ENCODE peak calls at places on chromosomes 12 and 14, in six cellular contexts. One of them, this sample, is unnamed.

GRCh38 chr14:104115691-104116543 is 22.5 kb upstream of the KIF26A start:
- DNase-seq in hepatocyte: peak; percentile 54
- DNase-seq in GM12865: no peak
- DNase-seq in testis: no peak
- DNase-seq in activated B cell treated with CpG ODN at 0.5 μM for 24 hours: no peak
- DNase-seq in pancreas: peak; percentile 82
- DNase-seq in this sample: peak; percentile 12

GRCh38 chr12:3201741-3202500 is 124.7 kb downstream of the TSPAN9 start:
- DNase-seq in hepatocyte: no peak
- DNase-seq in testis: no peak
- DNase-seq in GM12865: no peak
- DNase-seq in activated B cell treated with CpG ODN at 0.5 μM for 24 hours: no peak
- DNase-seq in pancreas: peak; percentile 55
- DNase-seq in this sample: no peak

GRCh38 chr12:65565601-65566560 is 258.4 kb upstream of the HMGA2 start:
- DNase-seq in testis: no peak
- DNase-seq in GM12865: no peak
- DNase-seq in activated B cell treated with CpG ODN at 0.5 μM for 24 hours: no peak
- DNase-seq in hepatocyte: peak; percentile 62
- DNase-seq in pancreas: no peak
- DNase-seq in this sample: no peak

GRCh38 chr12:2453076-2453806 is 341.5 kb upstream of the FKBP4 start:
- DNase-seq in activated B cell treated with CpG ODN at 0.5 μM for 24 hours: no peak
- DNase-seq in pancreas: no peak
- DNase-seq in hepatocyte: no peak
- DNase-seq in GM12865: no peak
- DNase-seq in testis: no peak
- DNase-seq in this sample: no peak

GRCh38 chr12:12367096-12367998 is 10.5 kb downstream of the BORCS5 start:
- DNase-seq in testis: no peak
- DNase-seq in pancreas: no peak
- DNase-seq in activated B cell treated with CpG ODN at 0.5 μM for 24 hours: no peak
- DNase-seq in GM12865: no peak
- DNase-seq in hepatocyte: no peak
- DNase-seq in this sample: no peak

GRCh38 chr12:126895946-126896520 is 1370.9 kb upstream of the TMEM132C start:
- DNase-seq in testis: no peak
- DNase-seq in pancreas: no peak
- DNase-seq in GM12865: no peak
- DNase-seq in activated B cell treated with CpG ODN at 0.5 μM for 24 hours: no peak
- DNase-seq in hepatocyte: no peak
- DNase-seq in this sample: no peak

GRCh38 chr12:114288071-114288470 is 117.9 kb downstream of the TBX5 start:
- DNase-seq in GM12865: no peak
- DNase-seq in activated B cell treated with CpG ODN at 0.5 μM for 24 hours: no peak
- DNase-seq in pancreas: no peak
- DNase-seq in testis: no peak
- DNase-seq in hepatocyte: peak; percentile 19
- DNase-seq in this sample: no peak

GRCh38 chr12:122726056-122726558 is 4.5 kb downstream of the HCAR1 start:
- DNase-seq in activated B cell treated with CpG ODN at 0.5 μM for 24 hours: no peak
- DNase-seq in pancreas: no peak
- DNase-seq in testis: no peak
- DNase-seq in hepatocyte: peak; percentile 77
- DNase-seq in GM12865: peak; percentile 63
- DNase-seq in this sample: no peak

GRCh38 chr12:16300706-16301105 is 23.2 kb upstream of the SLC15A5 start:
- DNase-seq in hepatocyte: no peak
- DNase-seq in activated B cell treated with CpG ODN at 0.5 μM for 24 hours: no peak
- DNase-seq in pancreas: no peak
- DNase-seq in testis: no peak
- DNase-seq in GM12865: no peak
- DNase-seq in this sample: no peak

GRCh38 chr12:47907851-47908454 is 3.2 kb upstream of the VDR start:
- DNase-seq in hepatocyte: no peak
- DNase-seq in GM12865: no peak
- DNase-seq in pancreas: no peak
- DNase-seq in testis: no peak
- DNase-seq in activated B cell treated with CpG ODN at 0.5 μM for 24 hours: no peak
- DNase-seq in this sample: no peak

GRCh38 chr14:75711134-75711795 is 50.2 kb downstream of the TTLL5 start:
- DNase-seq in GM12865: peak; percentile 61
- DNase-seq in hepatocyte: peak; percentile 68
- DNase-seq in testis: no peak
- DNase-seq in activated B cell treated with CpG ODN at 0.5 μM for 24 hours: no peak
- DNase-seq in pancreas: no peak
- DNase-seq in this sample: peak; percentile 25

GRCh38 chr12:68097386-68097785 is 62.2 kb downstream of the IFNG start:
- DNase-seq in testis: no peak
- DNase-seq in pancreas: no peak
- DNase-seq in GM12865: no peak
- DNase-seq in hepatocyte: no peak
- DNase-seq in activated B cell treated with CpG ODN at 0.5 μM for 24 hours: no peak
- DNase-seq in this sample: no peak

GRCh38 chr14:81301813-81302212 is 81.1 kb upstream of the GTF2A1 start:
- DNase-seq in activated B cell treated with CpG ODN at 0.5 μM for 24 hours: no peak
- DNase-seq in GM12865: no peak
- DNase-seq in testis: no peak
- DNase-seq in pancreas: no peak
- DNase-seq in hepatocyte: no peak
- DNase-seq in this sample: no peak

GRCh38 chr12:82474798-82475184 is 116.5 kb downstream of the METTL25 start:
- DNase-seq in hepatocyte: no peak
- DNase-seq in testis: no peak
- DNase-seq in activated B cell treated with CpG ODN at 0.5 μM for 24 hours: no peak
- DNase-seq in GM12865: no peak
- DNase-seq in pancreas: no peak
- DNase-seq in this sample: no peak

GRCh38 chr12:49903700-49904423 is at the start of gene FAIM2:
- DNase-seq in hepatocyte: peak; percentile 79
- DNase-seq in GM12865: no peak
- DNase-seq in pancreas: peak; percentile 56
- DNase-seq in activated B cell treated with CpG ODN at 0.5 μM for 24 hours: no peak
- DNase-seq in testis: peak; percentile 69
- DNase-seq in this sample: peak; percentile 67

GRCh38 chr14:95021588-95021987 is 135.7 kb downstream of the DICER1 start:
- DNase-seq in GM12865: no peak
- DNase-seq in testis: no peak
- DNase-seq in activated B cell treated with CpG ODN at 0.5 μM for 24 hours: no peak
- DNase-seq in hepatocyte: no peak
- DNase-seq in pancreas: no peak
- DNase-seq in this sample: no peak

GRCh38 chr12:31485570-31485969 is 105.4 kb downstream of the DENND5B start:
- DNase-seq in GM12865: no peak
- DNase-seq in pancreas: no peak
- DNase-seq in testis: no peak
- DNase-seq in hepatocyte: no peak
- DNase-seq in activated B cell treated with CpG ODN at 0.5 μM for 24 hours: no peak
- DNase-seq in this sample: no peak

GRCh38 chr14:60561845-60562746 is 53.1 kb downstream of the SIX6 start:
- DNase-seq in activated B cell treated with CpG ODN at 0.5 μM for 24 hours: no peak
- DNase-seq in testis: peak; percentile 67
- DNase-seq in GM12865: peak; percentile 81
- DNase-seq in hepatocyte: peak; percentile 80
- DNase-seq in pancreas: no peak
- DNase-seq in this sample: peak; percentile 54

GRCh38 chr12:1776139-1776975 is 44.0 kb upstream of the LRTM2 start:
- DNase-seq in hepatocyte: no peak
- DNase-seq in activated B cell treated with CpG ODN at 0.5 μM for 24 hours: no peak
- DNase-seq in testis: no peak
- DNase-seq in GM12865: no peak
- DNase-seq in pancreas: no peak
- DNase-seq in this sample: no peak

DNA sequence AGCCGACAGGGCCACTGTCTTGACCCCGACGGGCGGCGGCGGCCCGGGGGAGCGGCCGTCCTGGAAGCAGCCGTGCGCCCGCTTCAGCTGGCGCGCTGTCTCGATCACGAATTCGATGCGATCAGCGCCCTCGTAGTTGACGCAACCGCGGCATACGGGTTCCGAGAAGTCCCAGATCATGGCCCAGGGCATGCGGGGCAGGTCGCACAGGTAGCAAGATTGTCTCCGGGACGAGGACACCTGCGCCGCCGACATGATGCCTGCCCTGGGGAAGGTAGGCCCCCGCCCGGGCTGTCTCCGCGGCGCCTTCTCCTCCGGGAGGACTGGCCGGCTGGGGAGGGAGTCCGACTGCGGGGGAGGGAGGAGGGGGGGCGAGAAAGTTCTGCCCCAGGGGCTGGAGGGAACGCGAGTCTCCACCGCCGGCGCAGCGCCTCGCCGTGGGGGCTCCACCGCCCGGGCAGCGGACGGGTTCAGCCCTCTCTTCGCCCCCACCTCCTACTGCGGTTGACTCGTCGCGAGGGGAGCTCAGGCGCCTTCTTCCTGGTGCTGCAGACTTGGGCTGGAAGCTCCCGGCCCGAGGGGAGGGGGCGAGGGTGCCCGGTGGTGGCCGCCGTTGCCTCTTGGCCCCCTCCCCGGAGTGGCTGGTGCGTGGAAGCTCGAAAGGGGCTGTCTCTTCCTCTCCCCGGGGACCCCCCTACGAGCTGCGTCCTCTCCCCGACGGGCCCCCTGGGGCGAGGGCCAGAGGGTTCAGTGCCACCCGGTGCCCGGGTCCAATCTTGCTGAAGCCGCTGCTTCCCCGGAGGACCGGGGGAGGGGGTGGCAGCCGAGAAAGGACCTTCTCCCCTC is 747 bp downstream of the IRF2BPL start:
- DNase-seq in pancreas: peak; percentile 91
- DNase-seq in GM12865: peak; percentile 80
- DNase-seq in activated B cell treated with CpG ODN at 0.5 μM for 24 hours: peak; percentile 71
- DNase-seq in testis: peak; percentile 78
- DNase-seq in hepatocyte: peak; percentile 87
- DNase-seq in this sample: peak; percentile 58
- TF ChIP-seq CTCF in pancreas: no peak
- TF ChIP-seq CTCF in GM12865: no peak
- TF ChIP-seq CTCF in activated B cell treated with CpG ODN at 0.5 μM for 24 hours: no peak
- TF ChIP-seq CTCF in testis: no peak
- TF ChIP-seq CTCF in hepatocyte: peak; percentile 26
- TF ChIP-seq CTCF in this sample: no peak

GRCh38 chr12:94731733-94732360 is 81.5 kb upstream of the TMCC3 start:
- DNase-seq in hepatocyte: no peak
- DNase-seq in GM12865: no peak
- DNase-seq in testis: no peak
- DNase-seq in activated B cell treated with CpG ODN at 0.5 μM for 24 hours: no peak
- DNase-seq in pancreas: no peak
- DNase-seq in this sample: no peak

GRCh38 chr12:94732367-94732990 is 82.1 kb upstream of the TMCC3 start:
- DNase-seq in testis: peak; percentile 75
- DNase-seq in activated B cell treated with CpG ODN at 0.5 μM for 24 hours: no peak
- DNase-seq in hepatocyte: no peak
- DNase-seq in pancreas: no peak
- DNase-seq in GM12865: no peak
- DNase-seq in this sample: no peak

GRCh38 chr12:94740601-94741362 is 90.4 kb upstream of the TMCC3 start:
- DNase-seq in GM12865: no peak
- DNase-seq in hepatocyte: no peak
- DNase-seq in activated B cell treated with CpG ODN at 0.5 μM for 24 hours: no peak
- DNase-seq in testis: no peak
- DNase-seq in pancreas: no peak
- DNase-seq in this sample: peak; percentile 9

GRCh38 chr12:94733727-94734126 is 83.4 kb upstream of the TMCC3 start:
- DNase-seq in activated B cell treated with CpG ODN at 0.5 μM for 24 hours: no peak
- DNase-seq in testis: no peak
- DNase-seq in GM12865: no peak
- DNase-seq in hepatocyte: no peak
- DNase-seq in pancreas: no peak
- DNase-seq in this sample: no peak

GRCh38 chr12:94735985-94736384 is 85.6 kb upstream of the TMCC3 start:
- DNase-seq in pancreas: no peak
- DNase-seq in activated B cell treated with CpG ODN at 0.5 μM for 24 hours: no peak
- DNase-seq in hepatocyte: no peak
- DNase-seq in GM12865: no peak
- DNase-seq in testis: no peak
- DNase-seq in this sample: no peak
- TF ChIP-seq CTCF in pancreas: no peak
- TF ChIP-seq CTCF in activated B cell treated with CpG ODN at 0.5 μM for 24 hours: no peak
- TF ChIP-seq CTCF in hepatocyte: no peak
- TF ChIP-seq CTCF in GM12865: no peak
- TF ChIP-seq CTCF in testis: no peak
- TF ChIP-seq CTCF in this sample: no peak

GRCh38 chr14:74502236-74503019 is 8.9 kb downstream of the ISCA2 start:
- DNase-seq in hepatocyte: peak; percentile 61
- DNase-seq in pancreas: no peak
- DNase-seq in GM12865: peak; percentile 57
- DNase-seq in testis: peak; percentile 60
- DNase-seq in activated B cell treated with CpG ODN at 0.5 μM for 24 hours: no peak
- DNase-seq in this sample: peak; percentile 44
- TF ChIP-seq CTCF in hepatocyte: peak; percentile 55
- TF ChIP-seq CTCF in pancreas: no peak
- TF ChIP-seq CTCF in GM12865: peak; percentile 65
- TF ChIP-seq CTCF in testis: peak; percentile 60
- TF ChIP-seq CTCF in activated B cell treated with CpG ODN at 0.5 μM for 24 hours: no peak
- TF ChIP-seq CTCF in this sample: peak; percentile 44

GRCh38 chr14:37708481-37708880 is 113.1 kb downstream of the TTC6 start:
- DNase-seq in hepatocyte: no peak
- DNase-seq in activated B cell treated with CpG ODN at 0.5 μM for 24 hours: no peak
- DNase-seq in pancreas: no peak
- DNase-seq in testis: no peak
- DNase-seq in GM12865: no peak
- DNase-seq in this sample: no peak

GRCh38 chr14:37712976-37713431 is 117.6 kb downstream of the TTC6 start:
- DNase-seq in testis: no peak
- DNase-seq in GM12865: no peak
- DNase-seq in hepatocyte: no peak
- DNase-seq in pancreas: no peak
- DNase-seq in activated B cell treated with CpG ODN at 0.5 μM for 24 hours: no peak
- DNase-seq in this sample: no peak

GRCh38 chr14:37707716-37708115 is 112.3 kb downstream of the TTC6 start:
- DNase-seq in hepatocyte: no peak
- DNase-seq in GM12865: no peak
- DNase-seq in activated B cell treated with CpG ODN at 0.5 μM for 24 hours: no peak
- DNase-seq in pancreas: no peak
- DNase-seq in testis: no peak
- DNase-seq in this sample: no peak

GRCh38 chr14:37711499-37712475 is 116.4 kb downstream of the TTC6 start:
- DNase-seq in hepatocyte: peak; percentile 42
- DNase-seq in pancreas: no peak
- DNase-seq in GM12865: no peak
- DNase-seq in activated B cell treated with CpG ODN at 0.5 μM for 24 hours: no peak
- DNase-seq in testis: no peak
- DNase-seq in this sample: no peak

DNA sequence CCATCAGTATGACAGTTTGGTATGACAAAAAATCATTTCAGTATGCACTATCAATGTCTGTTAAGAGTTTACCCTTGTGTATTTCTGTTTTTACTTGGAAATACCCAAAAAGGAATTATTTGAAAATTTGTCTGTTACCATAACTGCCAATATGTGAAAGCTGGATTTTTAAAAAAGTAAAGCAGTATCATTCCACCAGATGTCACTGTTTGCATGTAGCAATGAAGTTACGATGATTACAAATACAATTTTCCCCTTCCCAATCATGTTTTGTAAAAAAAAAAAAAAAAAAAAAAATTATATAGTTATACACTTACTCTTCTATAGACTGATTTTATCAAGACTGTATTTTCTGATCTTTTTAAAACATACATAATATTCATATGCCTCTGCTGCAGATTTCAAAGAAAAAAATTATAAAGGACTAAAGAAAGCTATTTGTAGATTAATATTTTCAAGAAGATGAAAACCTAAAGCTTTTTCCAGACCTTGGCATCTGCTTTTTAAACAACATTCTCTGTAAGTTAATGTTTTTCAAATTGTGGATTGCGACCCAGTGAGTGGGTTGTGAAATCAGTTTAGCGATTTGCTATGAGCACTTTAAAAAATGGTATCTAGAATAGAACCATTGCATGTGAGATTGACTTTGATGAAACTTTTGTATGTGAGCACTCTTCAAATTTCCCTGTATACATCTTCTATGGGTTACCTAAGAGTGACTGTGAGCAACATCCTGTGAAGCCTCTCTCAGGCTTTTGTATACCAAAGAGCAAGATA is 114.2 kb downstream of the TTC6 start:
- DNase-seq in pancreas: no peak
- DNase-seq in activated B cell treated with CpG ODN at 0.5 μM for 24 hours: no peak
- DNase-seq in hepatocyte: no peak
- DNase-seq in testis: no peak
- DNase-seq in GM12865: no peak
- DNase-seq in this sample: no peak
- TF ChIP-seq CTCF in pancreas: no peak
- TF ChIP-seq CTCF in activated B cell treated with CpG ODN at 0.5 μM for 24 hours: no peak
- TF ChIP-seq CTCF in hepatocyte: peak; percentile 61
- TF ChIP-seq CTCF in testis: no peak
- TF ChIP-seq CTCF in GM12865: no peak
- TF ChIP-seq CTCF in this sample: peak; percentile 41